ENCODE peak calls at places on chromosome 4, in eight cellular contexts. E, I, W, S, V, U, Z and C are unnamed samples.

GRCh38 chr4:141465151-141465550 is 171.2 kb upstream of the IL15 start:
- DNase-seq in E (no peak), I (no peak), W (no peak), S (no peak), V (peak; percentile 25), U (no peak), Z (no peak), C (no peak)

GRCh38 chr4:113675731-113676707 is 85.5 kb downstream of the CAMK2D start:
- DNase-seq in E (no peak), I (no peak), W (no peak), S (no peak), V (peak; percentile 19), U (no peak), Z (no peak), C (no peak)

GRCh38 chr4:149584703-149585102 is 230.9 kb downstream of the IQCM start:
- DNase-seq in E (no peak), I (no peak), W (no peak), S (no peak), V (no peak), U (no peak), Z (no peak), C (no peak)

GRCh38 chr4:99447513-99447912 is 12.4 kb upstream of the ADH7 start:
- DNase-seq in E (no peak), I (no peak), W (no peak), S (no peak), V (no peak), U (no peak), Z (no peak), C (no peak)

GRCh38 chr4:3136454-3136853 is 62.0 kb downstream of the HTT start:
- DNase-seq in E (no peak), I (no peak), W (no peak), S (no peak), V (no peak), U (no peak), Z (no peak), C (no peak)

GRCh38 chr4:102665527-102665926 is 95.2 kb downstream of the MANBA start:
- DNase-seq in E (no peak), I (no peak), W (no peak), S (no peak), V (peak; percentile 33), U (no peak), Z (no peak), C (no peak)

GRCh38 chr4:56240554-56241190 is 146.6 kb downstream of the AASDH start:
- DNase-seq in E (no peak), I (no peak), W (no peak), S (no peak), V (no peak), U (no peak), Z (no peak), C (no peak)

GRCh38 chr4:172601195-172601594 is 567.4 kb upstream of the GALNT7 start:
- DNase-seq in E (no peak), I (no peak), W (peak; percentile 19), S (no peak), V (no peak), U (no peak), Z (no peak), C (no peak)

GRCh38 chr4:55980725-55981124 is 32.0 kb downstream of the CEP135 start:
- DNase-seq in E (no peak), I (no peak), W (no peak), S (no peak), V (no peak), U (no peak), Z (no peak), C (no peak)

GRCh38 chr4:22237155-22237751 is 278.6 kb downstream of the ADGRA3 start:
- DNase-seq in E (no peak), I (no peak), W (peak; percentile 91), S (no peak), V (no peak), U (peak; percentile 10), Z (peak; percentile 87), C (no peak)

GRCh38 chr4:120919358-120919757 is 3.2 kb downstream of the PRDM5 start:
- DNase-seq in E (no peak), I (no peak), W (no peak), S (no peak), V (no peak), U (no peak), Z (no peak), C (no peak)

GRCh38 chr4:70927502-70928139 is 25.5 kb downstream of the MOB1B start:
- DNase-seq in E (no peak), I (no peak), W (peak; percentile 17), S (no peak), V (no peak), U (no peak), Z (no peak), C (no peak)

GRCh38 chr4:116531870-116532269 is 553.5 kb downstream of the TRAM1L1 start:
- DNase-seq in E (no peak), I (no peak), W (peak; percentile 18), S (no peak), V (no peak), U (no peak), Z (no peak), C (no peak)

GRCh38 chr4:154590329-154591006 is at the start of gene FGA:
- DNase-seq in E (no peak), I (peak; percentile 29), W (peak; percentile 50), S (no peak), V (no peak), U (no peak), Z (no peak), C (no peak)

GRCh38 chr4:138984647-138985046 is 30.9 kb upstream of the NOCT start:
- DNase-seq in E (no peak), I (no peak), W (no peak), S (no peak), V (no peak), U (no peak), Z (no peak), C (no peak)

GRCh38 chr4:119647558-119647957 is 19.0 kb upstream of the PDE5A start:
- DNase-seq in E (no peak), I (no peak), W (no peak), S (peak; percentile 38), V (peak; percentile 58), U (no peak), Z (no peak), C (no peak)

GRCh38 chr4:158484173-158484885 is 37.4 kb upstream of the RXFP1 start:
- DNase-seq in E (no peak), I (no peak), W (no peak), S (no peak), V (no peak), U (no peak), Z (no peak), C (no peak)

GRCh38 chr4:168802222-168802621 is 207.8 kb downstream of the CBR4 start:
- DNase-seq in E (no peak), I (no peak), W (no peak), S (no peak), V (no peak), U (no peak), Z (no peak), C (no peak)

GRCh38 chr4:3303445-3303824 is 10.6 kb downstream of the RGS12 start:
- DNase-seq in E (no peak), I (no peak), W (no peak), S (no peak), V (no peak), U (no peak), Z (peak; percentile 43), C (no peak)

GRCh38 chr4:70183168-70183939 is 12.2 kb upstream of the ODAM start:
- DNase-seq in E (no peak), I (peak; percentile 5), W (peak; percentile 83), S (peak; percentile 67), V (peak; percentile 31), U (no peak), Z (no peak), C (no peak)

GRCh38 chr4:10226756-10227155 is 110.2 kb upstream of the WDR1 start:
- DNase-seq in E (no peak), I (no peak), W (no peak), S (no peak), V (peak; percentile 86), U (no peak), Z (no peak), C (no peak)

GRCh38 chr4:23775694-23776093 is 114.2 kb downstream of the PPARGC1A start:
- DNase-seq in E (no peak), I (no peak), W (no peak), S (no peak), V (no peak), U (no peak), Z (no peak), C (no peak)

GRCh38 chr4:3416270-3416669 is 25.5 kb upstream of the HGFAC start:
- DNase-seq in E (no peak), I (no peak), W (no peak), S (no peak), V (no peak), U (no peak), Z (peak; percentile 44), C (no peak)

GRCh38 chr4:48483777-48484493 is 792 bp downstream of the SLC10A4 start:
- DNase-seq in E (no peak), I (no peak), W (peak; percentile 54), S (no peak), V (no peak), U (no peak), Z (peak; percentile 72), C (no peak)
- H3K4me3 ChIP-seq in E (peak overlapping the region; percentile 20), I (no peak overlapping the region), W (peak overlapping the region; percentile 69), S (no peak overlapping the region), V (no peak overlapping the region), U (peak overlapping the region; percentile 41), Z (peak overlapping the region; percentile 39), C (no peak overlapping the region)

DNA sequence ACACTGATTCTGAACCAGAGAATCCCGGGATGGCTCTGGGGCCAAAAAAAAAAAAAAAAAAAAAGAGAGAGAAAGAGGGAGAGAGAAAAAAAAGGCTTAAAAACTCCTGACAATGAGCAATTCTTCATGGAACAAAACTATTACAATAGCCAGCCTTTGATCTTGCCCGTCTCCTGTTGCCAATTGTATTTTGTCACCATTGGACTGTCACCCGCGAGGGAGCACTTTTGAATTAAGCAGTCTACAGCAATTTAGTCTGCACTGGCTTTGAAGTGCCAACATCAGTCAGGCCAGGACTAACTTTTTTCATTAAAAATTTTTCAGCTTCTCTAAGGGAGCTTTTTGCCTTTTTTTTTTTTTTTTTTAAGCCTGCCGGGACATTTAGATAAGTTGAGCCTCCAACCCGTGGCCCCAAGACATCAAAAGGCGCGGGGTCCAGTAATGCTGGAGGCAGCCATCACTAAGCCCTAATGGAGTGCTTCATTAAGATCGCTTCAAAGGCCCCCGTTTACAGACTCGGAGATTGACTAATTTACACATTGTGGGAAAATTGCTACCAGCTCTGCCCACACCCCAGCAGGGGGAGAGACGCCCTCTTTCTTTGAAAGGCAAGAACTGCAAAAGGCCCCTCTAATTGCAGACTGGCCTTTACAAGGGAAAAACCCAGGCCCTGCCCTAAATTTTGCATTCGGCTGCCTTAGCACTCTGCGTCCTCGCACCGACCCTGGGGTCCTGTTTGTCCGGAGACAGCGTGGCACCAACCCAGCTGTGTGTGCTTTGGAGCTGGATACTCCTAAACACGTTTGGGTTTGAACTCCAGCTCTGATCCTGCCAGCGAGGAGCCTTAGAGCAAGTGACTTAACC is 98.1 kb upstream of the MSX1 start:
- DNase-seq in E (no peak), I (no peak), W (peak; percentile 87), S (no peak), V (no peak), U (no peak), Z (no peak), C (no peak)
- TF ChIP-seq CTCF in E (no peak), I (peak; percentile 4), W (peak; percentile 66), S (peak; percentile 52), V (peak; percentile 42), U (no peak), Z (no peak), C (no peak)

GRCh38 chr4:37073226-37073840 is 171.2 kb upstream of the NWD2 start:
- DNase-seq in E (no peak), I (no peak), W (no peak), S (no peak), V (no peak), U (no peak), Z (no peak), C (no peak)
- H3K4me3 ChIP-seq in E (no peak overlapping the region), I (no peak overlapping the region), W (no peak overlapping the region), S (no peak overlapping the region), V (no peak overlapping the region), U (no peak overlapping the region), Z (no peak overlapping the region), C (no peak overlapping the region)

GRCh38 chr4:166104623-166105022 is 231.6 kb downstream of the TLL1 start:
- DNase-seq in E (no peak), I (no peak), W (no peak), S (no peak), V (no peak), U (no peak), Z (no peak), C (no peak)
- TF ChIP-seq CTCF in E (no peak), I (no peak), W (no peak), S (no peak), V (no peak), U (no peak), Z (no peak), C (no peak)